ENCODE peak calls at places on chromosome 5, in ten cellular contexts. I, Q, G, B, Z, A, T, U, R and P are unnamed samples.

GRCh38 chr5:140630296-140630695 is 2.7 kb downstream of the CD14 start:
- DNase-seq in Q (no peak), Z (no peak), A (no peak), I (no peak), G (no peak), R (no peak), B (no peak), T (peak), U (no peak), P (no peak)

GRCh38 chr5:58090704-58091103 is 369.2 kb downstream of the PLK2 start:
- DNase-seq in T (no peak), B (no peak), Q (no peak), G (no peak), Z (no peak), U (no peak), R (no peak), A (no peak), I (no peak), P (no peak)

GRCh38 chr5:178081571-178082244 is 31.6 kb upstream of the N4BP3 start:
- DNase-seq in I (no peak), U (no peak), R (no peak), T (no peak), Q (no peak), Z (no peak), G (peak), B (no peak), A (no peak), P (no peak)

GRCh38 chr5:73625314-73625904 is 587 bp upstream of the ARHGEF28 start:
- DNase-seq in Q (no peak), B (no peak), R (no peak), I (no peak), T (no peak), G (no peak), U (no peak), A (no peak), Z (no peak), P (no peak)

GRCh38 chr5:148740966-148741742 is 85.3 kb upstream of the ADRB2 start:
- DNase-seq in Z (no peak), G (no peak), T (peak), A (no peak), B (peak), R (no peak), I (no peak), U (no peak), Q (peak), P (no peak)

GRCh38 chr5:143093452-143094086 is 309.9 kb downstream of the NR3C1 start:
- DNase-seq in I (no peak), G (no peak), Q (no peak), B (no peak), U (no peak), R (no peak), T (no peak), A (no peak), Z (no peak), P (no peak)

GRCh38 chr5:74947961-74948613 is 81.9 kb upstream of the FAM169A start:
- DNase-seq in Q (no peak), T (peak), Z (no peak), G (no peak), R (no peak), B (no peak), A (no peak), U (no peak), I (no peak), P (no peak)

GRCh38 chr5:148416921-148417320 is 33.2 kb downstream of the FBXO38 start:
- DNase-seq in A (no peak), Q (no peak), I (no peak), G (no peak), T (peak), R (no peak), U (no peak), Z (no peak), B (no peak), P (no peak)

GRCh38 chr5:62762503-62762902 is 183.9 kb downstream of the LRRC70 start:
- DNase-seq in I (no peak), T (no peak), R (no peak), G (no peak), U (no peak), A (no peak), Z (no peak), B (no peak), Q (no peak), P (no peak)

GRCh38 chr5:132233811-132234683 is 6.4 kb upstream of the P4HA2 start:
- DNase-seq in B (no peak), T (no peak), R (peak), I (no peak), A (no peak), G (no peak), Q (no peak), U (no peak), Z (no peak), P (no peak)

GRCh38 chr5:132237141-132237540 is 9.5 kb upstream of the P4HA2 start:
- DNase-seq in B (no peak), T (no peak), A (no peak), G (no peak), U (no peak), Q (no peak), R (no peak), I (no peak), Z (no peak), P (no peak)

GRCh38 chr5:132233081-132233480 is 5.4 kb upstream of the P4HA2 start:
- DNase-seq in B (no peak), U (no peak), T (no peak), A (no peak), Q (no peak), R (no peak), I (no peak), G (no peak), Z (no peak), P (no peak)

GRCh38 chr5:132234684-132235062 is 7.0 kb upstream of the P4HA2 start:
- DNase-seq in T (no peak), R (no peak), I (no peak), G (no peak), U (peak), A (no peak), B (no peak), Z (no peak), Q (no peak), P (no peak)

GRCh38 chr5:132235340-132235739 is 7.7 kb upstream of the P4HA2 start:
- DNase-seq in A (no peak), G (no peak), B (no peak), Z (no peak), U (no peak), T (no peak), Q (no peak), R (no peak), I (no peak), P (no peak)
- TF ChIP-seq CTCF in A (no peak), G (no peak), B (no peak), Z (no peak), U (no peak), T (no peak), Q (no peak), R (no peak), I (no peak), P (no peak)

DNA sequence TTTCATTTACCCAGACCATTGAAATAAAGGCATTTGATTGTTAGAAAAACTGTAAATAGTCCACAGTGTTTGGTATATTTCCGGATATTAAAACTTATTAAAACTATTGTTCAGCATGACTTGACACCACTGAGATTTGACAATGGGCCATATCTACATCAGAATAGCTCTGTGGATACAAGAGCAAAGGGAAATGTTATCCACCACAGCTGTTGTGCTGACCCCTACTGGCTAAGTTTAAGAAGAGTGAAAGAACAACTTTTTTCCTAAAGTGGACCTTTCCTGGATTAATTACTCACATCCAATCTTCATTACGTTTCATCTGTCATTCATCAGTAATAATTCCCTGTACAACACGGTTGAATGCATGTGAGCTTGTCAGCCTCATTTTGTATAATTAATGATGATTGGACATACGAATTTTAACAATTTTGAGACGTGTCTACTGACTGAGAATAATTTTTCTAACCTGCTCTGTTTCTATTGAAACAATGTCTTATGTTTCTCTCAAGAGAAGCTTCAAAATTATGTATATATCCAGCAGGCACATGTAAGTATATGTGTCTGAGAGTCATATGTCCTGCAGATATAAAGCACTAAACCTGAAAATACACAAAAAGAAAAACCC is 1952.5 kb downstream of the MAT2B start:
- DNase-seq in A (no peak), U (no peak), R (no peak), I (no peak), B (peak), G (no peak), Q (no peak), T (no peak), Z (no peak), P (no peak)
- TF ChIP-seq CTCF in A (peak), U (peak), R (no peak), I (no peak), B (peak), G (no peak), Q (no peak), T (peak), Z (peak), P (peak)

DNA sequence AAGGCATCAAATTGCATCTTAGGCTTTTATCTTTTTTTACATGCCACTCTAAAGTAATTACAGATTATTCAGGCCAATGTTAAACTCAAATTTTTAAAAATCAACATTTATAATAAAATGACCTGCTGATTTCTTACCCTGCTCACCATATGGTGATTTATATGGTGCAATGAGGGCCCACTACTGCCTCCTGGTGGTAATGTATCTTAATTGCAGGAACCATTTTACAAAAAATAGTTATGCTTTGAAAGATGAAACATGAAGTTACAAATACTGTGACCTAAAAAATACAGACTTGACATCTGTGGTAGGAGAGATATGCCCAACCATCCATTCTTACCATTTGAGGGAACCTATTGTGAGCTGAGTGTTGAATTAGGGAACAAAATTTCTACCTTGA is 292.6 kb upstream of the TAS2R1 start:
- DNase-seq in B (no peak), G (no peak), I (no peak), A (no peak), Z (no peak), U (no peak), T (no peak), Q (no peak), R (no peak), P (no peak)
- TF ChIP-seq CTCF in B (peak), G (no peak), I (no peak), A (no peak), Z (no peak), U (peak), T (peak), Q (peak), R (no peak), P (peak)

GRCh38 chr5:9157020-9157419 is 388.9 kb downstream of the SEMA5A start:
- DNase-seq in Z (no peak), I (no peak), U (no peak), B (no peak), A (no peak), Q (no peak), G (no peak), T (no peak), R (no peak), P (no peak)

GRCh38 chr5:9151671-9152427 is 394.0 kb downstream of the SEMA5A start:
- DNase-seq in I (no peak), Q (no peak), T (no peak), G (no peak), U (no peak), R (peak), B (no peak), A (no peak), Z (no peak), P (no peak)

GRCh38 chr5:9160747-9161146 is 385.1 kb downstream of the SEMA5A start:
- DNase-seq in U (no peak), G (no peak), R (no peak), T (no peak), A (no peak), B (no peak), Z (no peak), I (no peak), Q (no peak), P (no peak)

GRCh38 chr5:9156282-9156681 is 389.6 kb downstream of the SEMA5A start:
- DNase-seq in R (peak), G (no peak), I (peak), U (no peak), Q (peak), B (peak), T (peak), A (no peak), Z (no peak), P (no peak)
- TF ChIP-seq CTCF in R (peak), G (no peak), I (no peak), U (peak), Q (peak), B (peak), T (peak), A (no peak), Z (peak), P (peak)

GRCh38 chr5:136901-137300 is 44.9 kb downstream of the PLEKHG4B start:
- DNase-seq in Z (no peak), R (no peak), I (no peak), T (no peak), B (no peak), Q (no peak), U (no peak), G (no peak), A (no peak), P (no peak)
- TF ChIP-seq CTCF in Z (no peak), R (no peak), I (no peak), T (peak), B (no peak), Q (no peak), U (no peak), G (no peak), A (no peak), P (no peak)

GRCh38 chr5:35031276-35031675 is 16.5 kb downstream of the AGXT2 start:
- DNase-seq in Z (no peak), B (no peak), T (peak), I (no peak), A (no peak), R (no peak), Q (peak), G (no peak), U (no peak), P (no peak)

GRCh38 chr5:35026941-35027340 is 20.8 kb downstream of the AGXT2 start:
- DNase-seq in I (no peak), Z (no peak), T (no peak), A (no peak), U (no peak), R (no peak), B (no peak), Q (no peak), G (no peak), P (no peak)

GRCh38 chr5:35026280-35026840 is 21.4 kb downstream of the AGXT2 start:
- DNase-seq in R (no peak), Z (no peak), Q (no peak), B (no peak), I (no peak), U (no peak), G (no peak), A (no peak), T (no peak), P (no peak)

GRCh38 chr5:35030426-35030825 is 17.3 kb downstream of the AGXT2 start:
- DNase-seq in Q (no peak), I (no peak), B (no peak), G (no peak), A (no peak), Z (no peak), T (no peak), U (no peak), R (no peak), P (no peak)

DNA sequence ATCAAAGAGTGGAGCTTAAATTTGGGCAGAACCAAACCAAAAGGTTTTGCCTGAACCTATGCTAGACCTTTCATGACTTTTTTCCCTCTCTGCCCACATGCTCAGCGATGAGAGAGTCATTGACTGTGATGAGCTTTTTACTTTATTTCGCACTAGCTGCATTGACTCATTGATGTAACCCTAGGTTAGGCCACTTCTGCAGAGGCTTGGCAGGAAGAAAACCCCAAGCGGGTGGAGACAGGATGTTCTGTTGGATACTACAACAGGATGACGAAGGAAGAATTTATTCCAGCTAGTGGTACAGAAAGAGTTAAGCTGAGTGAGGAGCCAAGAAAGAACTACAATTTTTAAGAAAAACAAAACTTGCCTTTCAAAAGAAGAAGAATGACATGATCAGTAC is 18.4 kb downstream of the AGXT2 start:
- DNase-seq in T (peak), Z (no peak), G (no peak), R (no peak), U (no peak), Q (peak), A (no peak), I (no peak), B (no peak), P (no peak)
- TF ChIP-seq CTCF in T (no peak), Z (no peak), G (no peak), R (no peak), U (no peak), Q (no peak), A (no peak), I (no peak), B (no peak), P (no peak)

GRCh38 chr5:138605254-138605972 is 30.2 kb upstream of the HSPA9 start:
- DNase-seq in I (no peak), Q (no peak), B (no peak), R (no peak), Z (no peak), G (no peak), T (no peak), U (no peak), A (no peak), P (no peak)

GRCh38 chr5:138615461-138615860 is 40.3 kb upstream of the HSPA9 start:
- DNase-seq in R (no peak), T (no peak), B (no peak), U (no peak), A (no peak), I (no peak), G (no peak), Q (no peak), Z (no peak), P (no peak)

GRCh38 chr5:138606378-138606777 is 31.2 kb upstream of the HSPA9 start:
- DNase-seq in I (no peak), T (no peak), R (no peak), A (no peak), B (no peak), G (no peak), Z (no peak), U (no peak), Q (no peak), P (peak)

GRCh38 chr5:138611295-138612220 is 36.4 kb upstream of the HSPA9 start:
- DNase-seq in Z (no peak), I (no peak), U (peak), A (no peak), R (no peak), T (no peak), B (no peak), G (no peak), Q (no peak), P (peak)

GRCh38 chr5:138610468-138611294 is 35.5 kb upstream of the HSPA9 start:
- DNase-seq in B (no peak), T (no peak), Q (no peak), R (peak), U (no peak), I (peak), Z (no peak), A (no peak), G (no peak), P (peak)
- TF ChIP-seq CTCF in B (peak), T (no peak), Q (peak), R (peak), U (no peak), I (no peak), Z (peak), A (no peak), G (no peak), P (peak)

GRCh38 chr5:107508083-107508482 is 162.7 kb downstream of the EFNA5 start:
- DNase-seq in I (no peak), A (no peak), R (no peak), U (no peak), B (no peak), T (no peak), Q (no peak), G (no peak), Z (no peak), P (no peak)
- TF ChIP-seq CTCF in I (no peak), A (no peak), R (no peak), U (no peak), B (no peak), T (no peak), Q (no peak), G (no peak), Z (no peak), P (no peak)

GRCh38 chr5:112685386-112685785 is 52.3 kb upstream of the APC start:
- DNase-seq in G (no peak), Q (no peak), A (no peak), R (no peak), Z (no peak), I (no peak), U (no peak), T (no peak), B (no peak), P (no peak)

GRCh38 chr5:112687306-112687705 is 50.4 kb upstream of the APC start:
- DNase-seq in R (no peak), A (no peak), I (no peak), Q (no peak), Z (no peak), G (no peak), T (no peak), U (no peak), B (no peak), P (no peak)

GRCh38 chr5:112684737-112685136 is 52.9 kb upstream of the APC start:
- DNase-seq in T (peak), U (no peak), G (no peak), R (peak), Z (no peak), A (no peak), Q (no peak), B (no peak), I (no peak), P (no peak)

GRCh38 chr5:112685929-112686328 is 51.8 kb upstream of the APC start:
- DNase-seq in U (no peak), A (no peak), I (no peak), Q (no peak), Z (no peak), R (peak), B (no peak), G (no peak), T (peak), P (no peak)

DNA sequence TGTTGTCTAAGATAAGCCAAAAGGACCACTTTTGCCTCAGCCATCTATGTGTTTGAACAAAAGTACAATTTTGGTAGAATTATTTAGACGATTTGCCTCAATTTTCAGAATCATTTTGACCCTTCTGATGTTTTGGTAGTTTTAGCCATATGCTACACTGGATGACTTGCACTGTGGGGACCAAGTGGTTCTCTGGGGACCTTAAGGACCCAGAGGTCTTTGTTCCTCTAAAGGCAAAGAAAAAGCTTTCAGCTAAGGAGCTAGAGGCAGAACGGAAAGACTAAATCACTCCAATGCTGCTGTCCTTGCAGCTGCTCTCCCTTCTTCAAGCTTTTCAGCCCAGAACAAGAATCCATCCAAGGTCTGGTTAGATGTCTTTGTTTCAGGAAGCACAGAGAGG is 51.0 kb upstream of the APC start:
- DNase-seq in B (no peak), R (no peak), A (no peak), I (no peak), U (no peak), Q (no peak), G (no peak), Z (no peak), T (no peak), P (no peak)
- TF ChIP-seq CTCF in B (no peak), R (no peak), A (no peak), I (no peak), U (no peak), Q (no peak), G (no peak), Z (no peak), T (no peak), P (no peak)